ENCODE peak calls at places on chromosomes 12 and 14, in ten cellular contexts. L is activated T-cell treated with anti-CD3 and anti-CD28 coated beads, Interleukin-2, amount 50 U/mL, for 72 hours; T is iris pigment epithelial cell; X is stimulated activated CD4-positive, alpha-beta T cell treated with anti-CD3 and anti-CD28 coated beads, Interleukin-15, amount 100 ng/mL, for 1 hour; G is stimulated activated CD8-positive, alpha-beta memory T cell treated with anti-CD3 and anti-CD28 coated beads, Interleukin-15, amount 100 ng/mL, for 1 hour; F is H7; I is ACHN; M is neural progenitor cell; A is adrenal gland; Z is choroid plexus epithelial cell. O is an unnamed sample.

GRCh38 chr12:69898236-69898635 is 73.2 kb downstream of the MYRFL start:
- DNase-seq in L (no peak), I (no peak), G (no peak), A (no peak), F (no peak), T (peak; percentile 54), Z (peak; percentile 84), M (no peak), X (no peak), O (no peak)

GRCh38 chr12:93449277-93449676 is 7.5 kb upstream of the UBE2N start:
- DNase-seq in A (no peak), T (no peak), Z (no peak), F (no peak), I (no peak), G (no peak), L (no peak), X (no peak), M (no peak), O (no peak)

GRCh38 chr14:52351561-52352491 is 37.7 kb downstream of the PTGER2 start:
- DNase-seq in G (no peak), A (no peak), X (no peak), M (no peak), T (peak; percentile 71), Z (peak; percentile 69), I (peak; percentile 77), L (peak; percentile 58), F (no peak), O (peak; percentile 81)

GRCh38 chr14:58635041-58635440 is 2.7 kb upstream of the DACT1 start:
- DNase-seq in I (no peak), X (no peak), T (no peak), G (no peak), Z (no peak), F (peak; percentile 52), L (no peak), A (no peak), M (no peak), O (no peak)

GRCh38 chr14:92659765-92660561 is 88.5 kb downstream of the LGMN start:
- DNase-seq in I (no peak), X (no peak), Z (peak; percentile 68), T (peak; percentile 73), G (no peak), L (no peak), M (no peak), F (no peak), A (peak; percentile 69), O (no peak)

GRCh38 chr14:45686771-45687170 is 433.8 kb upstream of the MIS18BP1 start:
- DNase-seq in Z (peak; percentile 26), T (peak; percentile 0), F (no peak), I (no peak), X (no peak), G (no peak), M (no peak), A (no peak), L (no peak), O (no peak)

GRCh38 chr12:21476949-21477348 is 24.5 kb downstream of the RECQL start:
- DNase-seq in Z (peak; percentile 72), A (no peak), L (no peak), X (no peak), T (peak; percentile 78), M (no peak), F (no peak), I (peak; percentile 41), G (no peak), O (peak; percentile 53)

GRCh38 chr12:102903318-102904007 is 13.6 kb downstream of the PAH start:
- DNase-seq in A (no peak), F (no peak), X (no peak), I (no peak), M (no peak), G (no peak), L (no peak), T (no peak), Z (no peak), O (no peak)

GRCh38 chr14:74980746-74981661 is 21.7 kb upstream of the EIF2B2 start:
- DNase-seq in L (no peak), Z (peak; percentile 89), T (peak; percentile 71), I (peak; percentile 48), G (no peak), A (no peak), F (peak; percentile 86), M (peak; percentile 96), X (no peak), O (no peak)

GRCh38 chr12:114399664-114400211 is 6.2 kb downstream of the TBX5 start:
- DNase-seq in X (no peak), L (no peak), I (no peak), G (no peak), T (no peak), Z (no peak), F (peak; percentile 91), M (peak; percentile 89), A (no peak), O (no peak)

GRCh38 chr12:30796891-30797371 is 42.2 kb upstream of the CAPRIN2 start:
- DNase-seq in T (peak; percentile 36), G (no peak), L (no peak), I (peak; percentile 19), A (no peak), X (no peak), Z (peak; percentile 39), M (peak; percentile 44), F (peak; percentile 73), O (no peak)

GRCh38 chr14:31945074-31945613 is 132.0 kb upstream of the ARHGAP5 start:
- DNase-seq in Z (no peak), L (no peak), I (no peak), M (no peak), F (no peak), G (no peak), T (no peak), A (no peak), X (no peak), O (no peak)

GRCh38 chr12:41962171-41962572 is 182.5 kb downstream of the GXYLT1 start:
- DNase-seq in L (no peak), A (no peak), I (no peak), M (no peak), G (no peak), F (no peak), T (no peak), X (no peak), Z (no peak), O (no peak)

GRCh38 chr12:87439990-87440827 is 589.0 kb downstream of the C12orf50 start:
- DNase-seq in I (peak; percentile 92), Z (peak; percentile 94), G (no peak), A (peak; percentile 46), F (no peak), M (no peak), X (no peak), T (peak; percentile 96), L (no peak), O (peak; percentile 100)

GRCh38 chr14:21264025-21264801 is 5.0 kb downstream of the HNRNPC start:
- DNase-seq in T (peak; percentile 89), X (no peak), I (peak; percentile 81), F (no peak), M (no peak), Z (peak; percentile 88), A (no peak), L (no peak), G (no peak), O (peak; percentile 40)

GRCh38 chr14:69808919-69809808 is 12.1 kb upstream of the SLC10A1 start:
- DNase-seq in M (no peak), A (no peak), T (no peak), F (no peak), L (no peak), Z (no peak), I (no peak), G (no peak), X (no peak), O (no peak)

GRCh38 chr12:123089125-123089524 is 61.8 kb downstream of the PITPNM2 start:
- DNase-seq in X (no peak), T (no peak), F (no peak), A (no peak), G (no peak), L (no peak), M (no peak), I (no peak), Z (no peak), O (no peak)

O was measured in Caki2.